ENCODE peak calls at places on chromosomes 7 and 10, in five cellular contexts. Y is stimulated activated CD8-positive, alpha-beta memory T cell treated with anti-CD3 and anti-CD28 coated beads, Interleukin-15, amount 100 ng/mL, for 4 hours; W is iris pigment epithelial cell; E is stimulated activated naive CD4-positive, alpha-beta T cell; K is stimulated activated naive CD8-positive, alpha-beta T cell treated with anti-CD3 and anti-CD28 coated beads, Interleukin-15, amount 100 ng/mL, for 72 hours. G is an unnamed sample.

GRCh38 chr7:47573758-47574472 is 8.0 kb downstream of the TNS3 start:
- DNase-seq in K (no peak), Y (no peak), W (peak), E (no peak), G (no peak)

GRCh38 chr10:19929466-19930140 is 113.4 kb downstream of the PLXDC2 start:
- DNase-seq in Y (no peak), W (peak), K (no peak), E (no peak), G (no peak)

GRCh38 chr7:105861252-105861651 is 15.1 kb downstream of the ATXN7L1 start:
- DNase-seq in K (no peak), W (no peak), E (no peak), Y (no peak), G (no peak)

GRCh38 chr10:35352508-35352907 is 16.2 kb downstream of the CCNY start:
- DNase-seq in W (no peak), K (peak), Y (no peak), E (no peak), G (no peak)

GRCh38 chr7:151228024-151228866 is 1.2 kb upstream of the ABCF2 start:
- DNase-seq in K (no peak), E (no peak), Y (no peak), W (no peak), G (no peak)

GRCh38 chr7:30553141-30553540 is 41.5 kb upstream of the GARS1 start:
- DNase-seq in Y (no peak), E (no peak), W (no peak), K (no peak), G (no peak)

GRCh38 chr7:155252388-155252957 is 45.2 kb upstream of the INSIG1 start:
- DNase-seq in W (no peak), Y (no peak), K (no peak), E (no peak), G (no peak)

GRCh38 chr7:128839751-128840177 is 9.6 kb downstream of the FLNC start:
- DNase-seq in W (no peak), Y (no peak), E (no peak), K (no peak), G (no peak)

GRCh38 chr10:97399843-97400545 is 1.1 kb downstream of the RRP12 start:
- DNase-seq in Y (no peak), K (no peak), E (peak), W (peak), G (no peak)